ENCODE peak calls at places on chromosomes 4 and X, in seven cellular contexts. K is A549, L is endothelial cell of umbilical vein, W is lower leg skin, U is HCT116, R is ovary, J is tibial nerve. G is an unnamed sample.

GRCh38 chr4:1035510-1035909 is 24.1 kb downstream of the FGFRL1 start:
- DNase-seq in W (no peak), R (no peak), U (no peak), K (no peak), J (no peak), L (peak), G (no peak)

GRCh38 chr4:128707864-128708263 is 101.6 kb upstream of the JADE1 start:
- DNase-seq in R (no peak), J (no peak), U (no peak), L (no peak), K (no peak), W (no peak), G (no peak)

GRCh38 chrX:3348191-3348590 is 1.7 kb upstream of the MXRA5 start:
- DNase-seq in L (no peak), R (no peak), U (no peak), J (no peak), W (no peak), K (no peak), G (no peak)

GRCh38 chrX:72003811-72004750 is 93.4 kb downstream of the NHSL2 start:
- DNase-seq in W (peak), K (peak), J (peak), U (peak), L (peak), R (peak), G (no peak)

GRCh38 chr4:1948892-1949436 is 59.8 kb downstream of the NELFA start:
- DNase-seq in J (no peak), L (no peak), K (no peak), R (no peak), U (no peak), W (no peak), G (no peak)

GRCh38 chr4:134747108-134747805 is 545.7 kb upstream of the PABPC4L start:
- DNase-seq in W (no peak), U (no peak), L (no peak), K (no peak), J (no peak), R (no peak), G (no peak)

GRCh38 chr4:163251204-163251603 is 81.2 kb downstream of the NPY1R start:
- DNase-seq in W (no peak), J (no peak), L (no peak), U (peak), K (peak), R (no peak), G (peak)

GRCh38 chr4:183322326-183322725 is at the start of gene CLDN24:
- DNase-seq in R (no peak), K (no peak), J (no peak), L (no peak), U (no peak), W (no peak), G (no peak)

GRCh38 chrX:71154196-71154595 is 9.6 kb downstream of the NLGN3 start:
- DNase-seq in U (no peak), K (no peak), W (no peak), J (no peak), R (no peak), L (no peak), G (no peak)

GRCh38 chr4:112633477-112634235 is 3.1 kb downstream of the ZGRF1 start:
- DNase-seq in W (no peak), K (peak), L (peak), U (peak), R (no peak), J (no peak), G (peak)

GRCh38 chrX:48945517-48946348 is 11.7 kb downstream of the OTUD5 start:
- DNase-seq in R (peak), W (no peak), J (no peak), K (peak), U (peak), L (peak), G (peak)

GRCh38 chrX:114611018-114611619 is 27.2 kb downstream of the HTR2C start:
- DNase-seq in W (no peak), U (peak), J (peak), R (peak), K (peak), L (peak), G (peak)

GRCh38 chrX:68666580-68666979 is 19.1 kb downstream of the STARD8 start:
- DNase-seq in W (no peak), K (no peak), J (no peak), L (no peak), U (no peak), R (no peak), G (no peak)

GRCh38 chr4:81237791-81238190 is 22.8 kb upstream of the PRKG2 start:
- DNase-seq in U (no peak), W (no peak), J (no peak), K (no peak), R (no peak), L (no peak), G (no peak)

GRCh38 chr4:45172636-45173035 is 446.3 kb upstream of the GNPDA2 start:
- DNase-seq in U (no peak), L (no peak), W (no peak), R (no peak), K (no peak), J (no peak), G (no peak)

GRCh38 chr4:30817489-30817888 is 97.3 kb downstream of the PCDH7 start:
- DNase-seq in K (no peak), J (no peak), L (no peak), U (no peak), R (no peak), W (no peak), G (no peak)

GRCh38 chr4:40515398-40516293 is 114.0 kb downstream of the RBM47 start:
- DNase-seq in R (no peak), U (no peak), K (peak), W (no peak), L (no peak), J (no peak), G (peak)

GRCh38 chrX:1599791-1600405 is 8.5 kb downstream of the AKAP17A start:
- DNase-seq in L (no peak), W (peak), J (no peak), K (no peak), R (no peak), U (no peak), G (no peak)

GRCh38 chr4:80043534-80043933 is 29.5 kb downstream of the ANTXR2 start:
- DNase-seq in L (no peak), J (no peak), U (no peak), W (no peak), K (no peak), R (peak), G (no peak)

GRCh38 chr4:127783026-127783769 is 1.1 kb downstream of the HSPA4L start:
- DNase-seq in R (peak), L (peak), U (peak), W (peak), J (peak), K (peak), G (no peak)

GRCh38 chr4:7518871-7519637 is 84.3 kb upstream of the PSAPL1 start:
- DNase-seq in U (no peak), L (no peak), R (no peak), K (no peak), J (no peak), W (no peak), G (no peak)

GRCh38 chr4:112073201-112073600 is 72.1 kb upstream of the FAM241A start:
- DNase-seq in K (no peak), L (no peak), J (no peak), W (no peak), R (no peak), U (no peak), G (no peak)

GRCh38 chr4:108417923-108418322 is 202.5 kb upstream of the RPL34 start:
- DNase-seq in K (no peak), W (no peak), L (no peak), R (no peak), J (no peak), U (no peak), G (no peak)

GRCh38 chr4:124867551-124867950 is 155.0 kb upstream of the ANKRD50 start:
- DNase-seq in L (no peak), W (no peak), U (no peak), R (no peak), K (no peak), J (no peak), G (no peak)

GRCh38 chr4:176547005-176547404 is 227.2 kb downstream of the SPCS3 start:
- DNase-seq in W (no peak), J (no peak), U (no peak), L (no peak), K (no peak), R (no peak), G (no peak)

GRCh38 chrX:112761239-112762207 is 79.1 kb downstream of the AMOT start:
- DNase-seq in W (no peak), U (no peak), J (no peak), R (no peak), L (no peak), K (no peak), G (no peak)

GRCh38 chr4:121597346-121597934 is 99.3 kb downstream of the ANXA5 start:
- DNase-seq in U (peak), W (no peak), K (no peak), J (no peak), R (no peak), L (no peak), G (no peak)

GRCh38 chrX:131201986-131202385 is 87.1 kb downstream of the IGSF1 start:
- DNase-seq in L (no peak), U (no peak), R (no peak), K (no peak), W (no peak), J (no peak), G (no peak)

GRCh38 chrX:106612403-106612789 is 618 bp downstream of the RADX start:
- DNase-seq in J (no peak), U (no peak), K (no peak), W (no peak), L (no peak), R (no peak), G (peak)

GRCh38 chr4:137124278-137124932 is 407.9 kb downstream of the PCDH18 start:
- DNase-seq in J (no peak), L (peak), K (peak), R (no peak), U (peak), W (no peak), G (peak)

GRCh38 chr4:52126946-52127345 is 75.8 kb downstream of the SPATA18 start:
- DNase-seq in K (no peak), J (no peak), W (no peak), L (no peak), R (no peak), U (no peak), G (no peak)

GRCh38 chrX:129983575-129984131 is 1.2 kb downstream of the BCORL1 start:
- DNase-seq in L (no peak), K (no peak), W (peak), U (no peak), R (peak), J (peak), G (no peak)

GRCh38 chr4:93480452-93480851 is 348.1 kb upstream of the ATOH1 start:
- DNase-seq in W (no peak), U (peak), J (no peak), R (no peak), L (no peak), K (no peak), G (no peak)

GRCh38 chr4:24053906-24054305 is 164.1 kb upstream of the PPARGC1A start:
- DNase-seq in L (no peak), U (no peak), R (no peak), J (no peak), K (no peak), W (no peak), G (no peak)

DNA sequence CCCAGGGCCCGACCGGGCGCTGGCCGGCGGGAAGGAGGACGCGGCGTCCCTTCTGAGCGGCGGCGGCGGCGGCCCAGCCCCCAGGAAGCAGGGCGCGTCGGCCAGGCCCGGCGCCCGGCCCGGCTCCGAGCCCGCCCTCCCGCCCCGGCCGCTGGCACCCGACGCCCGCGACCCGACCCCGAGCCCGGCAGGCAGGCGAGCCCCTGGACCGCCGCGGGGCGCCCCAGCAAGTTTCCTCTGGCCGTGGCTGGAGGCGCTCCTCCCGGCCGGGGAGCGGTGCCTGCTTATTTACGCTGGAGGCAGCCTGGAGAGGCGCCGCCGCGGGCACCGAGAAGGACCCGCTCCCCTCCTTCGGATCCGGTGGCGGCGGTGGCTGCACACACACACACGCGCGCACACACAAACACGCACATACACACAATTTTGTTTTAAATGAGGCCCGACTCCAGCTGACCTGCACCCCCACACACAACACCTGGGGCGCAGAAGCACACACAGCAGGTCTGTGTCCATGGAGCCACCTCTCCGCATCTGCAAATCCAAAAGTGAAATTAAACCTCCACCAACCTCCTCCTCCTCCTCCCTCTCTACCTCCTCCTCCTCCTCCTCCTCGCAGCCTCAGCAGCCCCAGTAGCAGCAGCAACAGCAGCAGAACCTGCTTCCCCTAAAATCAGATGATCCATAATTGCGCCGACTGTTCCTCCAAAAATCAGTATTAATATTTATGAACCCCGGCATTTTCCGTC is 662 bp downstream of the IRF2 start:
- DNase-seq in J (no peak), L (no peak), U (no peak), K (peak), W (peak), R (peak), G (peak)
- TF ChIP-seq POLR2A in J (no peak), L (no peak), U (no peak), K (no peak), W (no peak), R (no peak), G (no peak)

GRCh38 chrX:115968436-115969252 is 201.9 kb upstream of the AGTR2 start:
- DNase-seq in R (no peak), K (peak), W (no peak), J (peak), U (peak), L (peak), G (peak)
- TF ChIP-seq POLR2A in R (no peak), K (peak), W (no peak), J (no peak), U (no peak), L (no peak), G (no peak)

DNA sequence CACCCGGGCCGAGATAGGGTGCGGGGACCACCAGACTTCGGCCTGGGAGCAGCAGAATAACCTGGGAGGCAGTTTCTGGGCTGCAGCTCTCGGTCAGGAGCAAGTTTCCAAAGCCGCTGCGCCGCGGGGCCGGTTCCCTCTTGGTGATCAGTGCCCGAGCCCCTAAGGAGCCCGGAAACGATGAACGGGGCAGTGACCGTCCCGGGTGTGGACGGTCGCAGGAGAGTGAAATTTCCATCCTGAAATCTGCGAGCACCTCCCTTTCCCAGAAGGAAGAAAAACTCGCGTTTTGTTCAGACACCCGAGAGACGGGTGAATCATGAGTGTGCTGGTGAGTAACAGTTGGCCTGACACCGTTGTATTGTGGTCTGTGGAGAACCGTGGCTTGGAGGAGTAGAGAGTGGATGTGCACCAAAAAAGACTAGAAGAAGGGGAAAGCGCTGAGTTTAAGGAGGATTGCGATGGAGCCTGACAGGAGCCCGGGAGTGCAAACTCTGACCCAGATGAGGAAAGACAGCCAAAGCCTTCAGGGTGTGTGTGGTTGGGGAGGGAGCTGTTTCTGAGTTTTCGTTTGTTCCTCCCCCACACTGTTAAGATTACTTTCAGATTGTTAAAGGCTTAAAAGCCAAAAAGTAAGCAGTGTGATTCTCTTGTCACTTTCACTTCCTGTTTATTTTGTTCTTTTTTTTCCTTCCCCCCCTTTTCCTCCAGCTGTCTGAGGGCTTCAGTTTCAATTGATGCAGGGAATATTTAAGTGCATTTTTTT is 824 bp downstream of the MCUB start:
- DNase-seq in R (peak), J (peak), U (no peak), W (peak), L (peak), K (peak), G (peak)
- TF ChIP-seq POLR2A in R (no peak), J (no peak), U (no peak), W (no peak), L (no peak), K (no peak), G (no peak)

DNA sequence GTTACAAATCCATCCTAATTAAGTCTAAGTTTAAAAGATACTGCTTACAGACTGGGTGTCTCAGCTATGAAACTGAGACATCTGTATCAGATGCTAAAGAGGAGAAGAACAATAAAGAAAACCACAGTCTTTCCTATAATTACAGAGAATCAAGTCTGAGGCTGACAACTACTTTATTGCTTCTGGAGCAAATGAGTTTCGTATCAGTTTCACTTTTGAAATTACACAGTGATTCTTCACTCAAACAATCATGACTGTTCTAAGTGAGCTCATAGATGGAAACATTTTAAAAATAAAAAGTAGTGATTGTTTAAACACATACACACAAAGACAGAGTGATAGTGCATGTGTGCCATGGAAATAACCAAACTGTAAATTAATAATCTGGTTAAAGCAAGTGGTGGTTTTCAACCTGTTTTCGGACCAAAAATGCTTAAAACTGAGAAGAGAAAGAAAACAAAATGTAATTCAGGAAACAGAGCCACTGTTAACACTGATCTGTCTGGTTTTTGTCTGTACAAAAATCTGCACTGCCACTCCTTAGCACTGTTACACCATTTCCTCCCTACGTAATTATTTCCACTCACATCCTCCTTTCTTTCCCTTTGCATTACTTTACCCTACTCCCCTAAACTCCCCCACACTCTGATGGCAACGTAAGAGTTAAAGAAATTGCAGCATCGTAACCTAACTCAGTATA is 12.5 kb downstream of the RFC1 start:
- DNase-seq in J (no peak), K (peak), U (no peak), R (no peak), W (no peak), L (peak), G (peak)
- TF ChIP-seq POLR2A in J (peak), K (no peak), U (no peak), R (no peak), W (no peak), L (peak), G (no peak)

DNA sequence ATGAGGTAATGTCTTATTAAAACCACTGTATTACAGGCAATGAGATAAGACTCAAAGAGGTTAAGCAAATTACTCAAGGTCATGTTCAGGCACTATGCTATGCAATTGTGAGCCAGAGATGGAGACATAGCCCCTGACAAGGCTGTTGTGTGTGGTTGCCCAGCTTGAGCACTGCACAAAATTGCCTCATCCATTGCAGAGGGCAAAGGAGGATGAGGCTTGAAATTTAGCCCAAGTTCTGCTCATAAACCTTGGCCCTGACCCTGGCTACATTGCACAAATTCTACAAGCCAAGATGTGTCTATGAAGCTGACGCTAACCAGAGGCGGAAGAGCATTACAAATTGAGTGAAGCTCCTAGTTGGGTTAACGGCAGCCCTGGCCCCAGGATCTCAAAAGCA is 65.6 kb upstream of the PGM2 start:
- DNase-seq in W (no peak), J (no peak), K (no peak), L (no peak), U (no peak), R (no peak), G (no peak)
- TF ChIP-seq POLR2A in W (no peak), J (no peak), K (no peak), L (no peak), U (no peak), R (no peak), G (no peak)

GRCh38 chr4:17583944-17584343 is 6.9 kb downstream of the LAP3 start:
- DNase-seq in L (no peak), W (no peak), J (no peak), R (no peak), U (no peak), K (no peak), G (no peak)
- TF ChIP-seq POLR2A in L (no peak), W (no peak), J (no peak), R (no peak), U (no peak), K (no peak), G (no peak)

GRCh38 chrX:40083979-40084359 is 13.8 kb downstream of the BCOR start:
- DNase-seq in W (no peak), R (no peak), K (no peak), L (no peak), U (no peak), J (no peak), G (no peak)

GRCh38 chrX:40085086-40085551 is 12.6 kb downstream of the BCOR start:
- DNase-seq in W (no peak), U (no peak), L (peak), R (peak), K (no peak), J (no peak), G (no peak)

GRCh38 chrX:40084471-40084870 is 13.3 kb downstream of the BCOR start:
- DNase-seq in W (no peak), J (no peak), L (no peak), K (no peak), R (no peak), U (no peak), G (no peak)

GRCh38 chrX:40086569-40087335 is 11.0 kb downstream of the BCOR start:
- DNase-seq in J (no peak), L (no peak), R (no peak), U (no peak), W (no peak), K (no peak), G (no peak)

DNA sequence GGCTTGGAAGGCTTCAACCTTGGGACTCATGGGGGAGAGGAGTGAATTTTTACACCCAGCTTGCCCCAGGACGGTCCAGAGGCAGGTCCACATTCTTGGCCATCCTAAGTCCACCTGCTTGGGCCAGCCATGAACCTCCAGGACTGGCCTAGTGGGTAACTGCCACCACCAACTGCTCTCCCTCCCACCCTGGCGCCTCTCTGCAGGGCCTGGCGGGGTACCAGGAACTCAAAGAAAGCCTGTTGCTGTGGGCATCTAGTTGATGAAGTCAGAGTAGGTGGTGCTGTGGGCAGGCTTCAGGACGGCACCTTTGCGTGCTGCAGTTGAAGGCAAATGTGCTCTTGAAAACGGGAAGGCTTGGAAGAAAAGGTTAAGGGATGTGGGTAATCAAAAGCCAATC is 12.0 kb downstream of the BCOR start:
- DNase-seq in K (no peak), L (no peak), J (no peak), W (no peak), R (no peak), U (no peak), G (no peak)
- TF ChIP-seq POLR2A in K (no peak), L (no peak), J (no peak), W (no peak), R (no peak), U (no peak), G (no peak)

GRCh38 chr4:110622841-110623709 is at the start of gene PITX2:
- DNase-seq in R (peak), K (no peak), L (peak), J (no peak), U (peak), W (peak), G (peak)
- TF ChIP-seq POLR2A in R (no peak), K (no peak), L (no peak), J (no peak), U (peak), W (no peak), G (no peak)

G was measured in erythroblast.